ENCODE peak calls at places on chromosomes 16 and 17, in five cellular contexts. One of them, this sample, is unnamed.

GRCh38 chr17:76645481-76645880 is 1.9 kb upstream of the ST6GALNAC1 start:
- DNase-seq in DMS153: no peak
- DNase-seq in BJ: no peak
- DNase-seq in stimulated activated CD4-positive, alpha-beta T cell treated with anti-CD3 and anti-CD28 coated beads, Interleukin-1b, Interleukin-23, amount 100 ng/mL, for 1 hour: no peak
- DNase-seq in upper lobe of left lung: no peak
- DNase-seq in this sample: peak; percentile 71

GRCh38 chr16:17334096-17334495 is 136.7 kb downstream of the XYLT1 start:
- DNase-seq in DMS153: no peak
- DNase-seq in upper lobe of left lung: no peak
- DNase-seq in BJ: no peak
- DNase-seq in stimulated activated CD4-positive, alpha-beta T cell treated with anti-CD3 and anti-CD28 coated beads, Interleukin-1b, Interleukin-23, amount 100 ng/mL, for 1 hour: no peak
- DNase-seq in this sample: no peak

GRCh38 chr16:48295493-48296281 is 48.3 kb upstream of the ABCC11 start:
- DNase-seq in stimulated activated CD4-positive, alpha-beta T cell treated with anti-CD3 and anti-CD28 coated beads, Interleukin-1b, Interleukin-23, amount 100 ng/mL, for 1 hour: no peak
- DNase-seq in DMS153: no peak
- DNase-seq in upper lobe of left lung: no peak
- DNase-seq in BJ: no peak
- DNase-seq in this sample: peak; percentile 85

GRCh38 chr17:49985310-49985990 is 9.6 kb downstream of the DLX3 start:
- DNase-seq in stimulated activated CD4-positive, alpha-beta T cell treated with anti-CD3 and anti-CD28 coated beads, Interleukin-1b, Interleukin-23, amount 100 ng/mL, for 1 hour: no peak
- DNase-seq in DMS153: no peak
- DNase-seq in upper lobe of left lung: no peak
- DNase-seq in BJ: no peak
- DNase-seq in this sample: no peak

GRCh38 chr17:32746698-32747097 is 130.2 kb downstream of the MYO1D start:
- DNase-seq in DMS153: no peak
- DNase-seq in upper lobe of left lung: no peak
- DNase-seq in stimulated activated CD4-positive, alpha-beta T cell treated with anti-CD3 and anti-CD28 coated beads, Interleukin-1b, Interleukin-23, amount 100 ng/mL, for 1 hour: no peak
- DNase-seq in BJ: no peak
- DNase-seq in this sample: no peak

GRCh38 chr16:58025351-58026138 is at the start of gene MMP15:
- DNase-seq in stimulated activated CD4-positive, alpha-beta T cell treated with anti-CD3 and anti-CD28 coated beads, Interleukin-1b, Interleukin-23, amount 100 ng/mL, for 1 hour: peak; percentile 46
- DNase-seq in BJ: no peak
- DNase-seq in DMS153: peak; percentile 92
- DNase-seq in upper lobe of left lung: peak; percentile 97
- DNase-seq in this sample: peak; percentile 95

GRCh38 chr17:76076765-76077581 is 2.0 kb upstream of the ZACN start:
- DNase-seq in stimulated activated CD4-positive, alpha-beta T cell treated with anti-CD3 and anti-CD28 coated beads, Interleukin-1b, Interleukin-23, amount 100 ng/mL, for 1 hour: no peak
- DNase-seq in BJ: no peak
- DNase-seq in DMS153: no peak
- DNase-seq in upper lobe of left lung: peak; percentile 85
- DNase-seq in this sample: peak; percentile 92

GRCh38 chr17:34442387-34443111 is 79.5 kb upstream of the CCL1 start:
- DNase-seq in upper lobe of left lung: no peak
- DNase-seq in DMS153: no peak
- DNase-seq in BJ: no peak
- DNase-seq in stimulated activated CD4-positive, alpha-beta T cell treated with anti-CD3 and anti-CD28 coated beads, Interleukin-1b, Interleukin-23, amount 100 ng/mL, for 1 hour: no peak
- DNase-seq in this sample: no peak

GRCh38 chr17:76492250-76492988 is 8.8 kb downstream of the RHBDF2 start:
- DNase-seq in stimulated activated CD4-positive, alpha-beta T cell treated with anti-CD3 and anti-CD28 coated beads, Interleukin-1b, Interleukin-23, amount 100 ng/mL, for 1 hour: no peak
- DNase-seq in DMS153: no peak
- DNase-seq in upper lobe of left lung: no peak
- DNase-seq in BJ: no peak
- DNase-seq in this sample: no peak

GRCh38 chr17:63819585-63820537 is 7.4 kb upstream of the PSMC5 start:
- DNase-seq in stimulated activated CD4-positive, alpha-beta T cell treated with anti-CD3 and anti-CD28 coated beads, Interleukin-1b, Interleukin-23, amount 100 ng/mL, for 1 hour: no peak
- DNase-seq in DMS153: no peak
- DNase-seq in upper lobe of left lung: no peak
- DNase-seq in BJ: no peak
- DNase-seq in this sample: no peak

GRCh38 chr16:68754117-68754792 is 17.2 kb downstream of the CDH1 start:
- DNase-seq in BJ: no peak
- DNase-seq in stimulated activated CD4-positive, alpha-beta T cell treated with anti-CD3 and anti-CD28 coated beads, Interleukin-1b, Interleukin-23, amount 100 ng/mL, for 1 hour: no peak
- DNase-seq in DMS153: peak; percentile 18
- DNase-seq in upper lobe of left lung: no peak
- DNase-seq in this sample: peak; percentile 68

GRCh38 chr16:8590161-8590688 is at the start of gene TMEM114:
- DNase-seq in DMS153: no peak
- DNase-seq in BJ: no peak
- DNase-seq in upper lobe of left lung: peak; percentile 69
- DNase-seq in stimulated activated CD4-positive, alpha-beta T cell treated with anti-CD3 and anti-CD28 coated beads, Interleukin-1b, Interleukin-23, amount 100 ng/mL, for 1 hour: no peak
- DNase-seq in this sample: peak; percentile 26

This sample was measured in DMS53.